ENCODE peak calls at places on chromosomes 16 and 17, in eight cellular contexts. S, P, B, M, C, K, T and I are unnamed samples.

GRCh38 chr17:5069724-5070123 is 8.5 kb upstream of the ZFP3 start:
- DNase-seq in K (no peak), P (no peak), S (no peak), C (no peak), M (no peak), T (peak; percentile 89), B (peak; percentile 16), I (no peak)

GRCh38 chr17:16923097-16923903 is 48.6 kb downstream of the TNFRSF13B start:
- DNase-seq in C (no peak), K (no peak), T (no peak), B (no peak), P (peak; percentile 6), S (no peak), M (no peak), I (no peak)

GRCh38 chr17:75096082-75096625 is 8.4 kb downstream of the SLC16A5 start:
- DNase-seq in K (no peak), B (peak; percentile 69), S (no peak), C (peak; percentile 92), M (peak; percentile 80), P (no peak), T (peak; percentile 91), I (no peak)

GRCh38 chr17:59848778-59849177 is 44.0 kb downstream of the TUBD1 start:
- DNase-seq in P (no peak), T (peak; percentile 75), K (no peak), B (peak; percentile 75), M (no peak), S (no peak), C (peak; percentile 91), I (no peak)

GRCh38 chr17:71168083-71168741 is 952.6 kb upstream of the SOX9 start:
- DNase-seq in M (no peak), S (no peak), B (no peak), P (no peak), T (no peak), C (no peak), K (no peak), I (no peak)

GRCh38 chr17:72452286-72453173 is 331.7 kb downstream of the SOX9 start:
- DNase-seq in B (no peak), S (no peak), T (no peak), M (no peak), K (no peak), C (no peak), P (no peak), I (no peak)

GRCh38 chr17:5819396-5819795 is 235.1 kb upstream of the NLRP1 start:
- DNase-seq in K (no peak), T (no peak), P (no peak), B (no peak), M (no peak), C (no peak), S (no peak), I (no peak)

GRCh38 chr16:75197522-75198134 is 9.3 kb downstream of the CTRB2 start:
- DNase-seq in S (no peak), T (no peak), P (no peak), K (no peak), C (peak; percentile 39), M (no peak), B (no peak), I (no peak)

DNA sequence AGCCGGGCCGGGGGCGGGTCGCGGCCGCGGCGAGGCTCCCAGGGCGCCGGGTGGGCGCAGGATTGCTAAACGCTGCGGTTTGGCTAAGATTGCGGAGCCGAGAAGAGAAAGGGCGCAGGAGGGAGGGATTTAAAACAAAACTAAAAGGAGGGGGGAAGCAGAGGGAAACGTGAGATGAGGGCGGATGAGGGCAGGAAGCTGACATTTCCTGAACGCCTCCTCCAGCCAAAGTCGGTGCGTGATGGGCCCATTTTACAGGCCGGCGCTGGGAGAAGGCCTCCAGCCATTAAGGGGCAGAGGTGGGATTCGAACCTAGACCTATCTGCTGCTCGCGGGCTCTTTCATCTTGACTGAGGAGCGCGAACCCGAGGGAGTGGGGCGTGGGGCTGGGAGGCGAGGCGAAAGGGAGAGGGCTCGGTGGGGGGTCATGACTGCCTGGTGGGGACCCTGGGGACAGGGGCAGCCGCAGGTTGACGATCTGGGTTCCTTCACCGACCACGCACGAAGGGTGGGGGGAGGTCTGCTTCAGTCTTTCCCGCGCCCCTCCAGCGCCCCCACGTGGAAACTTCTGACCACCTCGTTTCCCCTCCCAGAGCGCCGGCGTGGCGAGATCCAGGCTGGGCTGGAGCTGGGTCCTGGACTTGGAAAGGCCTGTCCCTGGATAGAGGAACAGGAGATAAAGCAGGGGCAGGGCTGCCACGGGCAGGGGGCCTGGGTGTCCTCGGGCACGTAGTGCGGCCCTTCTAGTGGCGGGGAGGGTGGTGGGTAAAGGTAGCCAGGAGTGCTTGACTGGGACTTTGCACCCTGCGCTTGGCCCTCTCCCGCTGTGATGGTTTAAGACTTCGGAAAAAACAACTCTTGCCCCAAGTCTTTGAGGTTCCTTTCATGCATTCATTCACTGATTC is 3.8 kb upstream of the TAC4 start:
- DNase-seq in M (no peak), T (peak; percentile 56), P (peak; percentile 85), B (peak; percentile 59), K (peak; percentile 65), C (peak; percentile 87), S (peak; percentile 68), I (peak; percentile 49)
- TF ChIP-seq CTCF in M (peak; percentile 90), T (peak; percentile 96), P (peak; percentile 55), B (peak; percentile 77), K (peak; percentile 78), C (peak; percentile 56), S (peak; percentile 76), I (peak; percentile 92)

GRCh38 chr17:29567362-29568330 is 809 bp upstream of the ABHD15 start:
- DNase-seq in S (peak; percentile 52), K (peak; percentile 62), C (peak; percentile 90), M (no peak), T (peak; percentile 47), P (peak; percentile 74), B (peak; percentile 25), I (no peak)

GRCh38 chr17:29566473-29567361 is at the start of gene ABHD15:
- DNase-seq in K (peak; percentile 47), P (peak; percentile 56), T (peak; percentile 35), C (peak; percentile 89), M (no peak), S (no peak), B (peak; percentile 59), I (peak; percentile 52)

GRCh38 chr17:29569245-29569950 is 897 bp downstream of the TP53I13 start:
- DNase-seq in M (no peak), S (no peak), C (no peak), T (no peak), K (peak; percentile 1), P (peak; percentile 4), B (peak; percentile 35), I (no peak)

GRCh38 chr17:29570521-29570920 is 2.0 kb downstream of the TP53I13 start:
- DNase-seq in B (no peak), S (no peak), C (no peak), P (no peak), K (no peak), T (no peak), M (no peak), I (no peak)

DNA sequence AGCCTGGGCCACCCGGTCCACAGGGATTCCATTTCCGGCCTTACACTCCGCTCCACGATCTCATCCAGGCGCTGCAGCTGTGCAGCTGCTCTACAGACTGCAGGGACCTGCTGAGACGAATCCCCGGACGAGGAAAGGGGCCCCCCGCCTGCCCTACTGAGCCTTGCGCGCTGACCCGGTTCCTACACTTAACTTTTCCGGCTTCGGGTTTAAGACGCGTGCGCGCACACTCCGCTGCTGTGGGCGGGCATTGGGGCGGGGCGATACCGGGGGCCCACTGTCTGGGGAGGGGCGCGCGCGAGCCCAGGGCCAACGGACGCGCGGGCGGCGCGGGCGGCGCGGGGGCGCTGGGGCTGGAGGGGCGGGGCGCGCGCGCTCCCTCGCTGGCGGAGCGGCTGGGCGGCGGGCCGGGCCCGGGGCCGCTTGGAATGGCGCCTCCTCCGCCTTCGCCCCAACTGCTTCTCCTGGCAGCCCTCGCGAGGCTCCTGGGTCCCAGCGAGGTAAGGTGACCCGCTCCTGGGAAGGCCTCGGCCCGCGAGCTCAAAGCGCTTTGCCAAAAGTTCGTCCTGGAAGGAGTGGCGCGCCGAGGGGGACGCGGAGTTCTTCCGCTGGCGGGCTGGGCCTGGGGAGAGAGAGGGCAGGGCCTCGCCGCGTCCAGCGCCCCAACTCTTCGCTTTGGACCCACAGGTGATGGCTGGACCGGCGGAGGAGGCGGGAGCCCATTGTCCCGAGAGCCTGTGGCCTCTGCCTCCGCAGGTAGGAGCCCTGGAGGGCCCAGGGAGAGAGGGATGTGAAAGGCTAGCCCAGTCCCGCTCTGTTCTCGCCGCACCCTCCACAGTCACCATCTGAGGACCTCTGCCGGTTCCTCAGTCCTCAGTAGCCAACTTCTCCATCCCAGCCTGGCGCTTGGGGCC is at the start of gene TP53I13:
- DNase-seq in T (peak; percentile 51), K (peak; percentile 79), S (peak; percentile 71), B (peak; percentile 68), P (peak; percentile 89), C (peak; percentile 96), M (no peak), I (peak; percentile 80)
- TF ChIP-seq CTCF in T (no peak), K (no peak), S (no peak), B (no peak), P (no peak), C (no peak), M (no peak), I (no peak)

GRCh38 chr17:44941712-44942331 is 5.8 kb downstream of the KIF18B start:
- DNase-seq in T (no peak), S (no peak), C (no peak), B (no peak), M (no peak), P (no peak), K (no peak), I (no peak)

GRCh38 chr17:44942456-44942855 is 5.1 kb downstream of the KIF18B start:
- DNase-seq in K (no peak), M (no peak), P (no peak), B (no peak), T (no peak), S (no peak), C (no peak), I (no peak)

GRCh38 chr17:44952946-44953475 is 5.4 kb upstream of the KIF18B start:
- DNase-seq in C (no peak), T (no peak), K (no peak), S (no peak), B (no peak), M (no peak), P (no peak), I (no peak)

GRCh38 chr17:44948315-44948795 is 782 bp upstream of the KIF18B start:
- DNase-seq in P (no peak), B (no peak), K (no peak), C (no peak), M (no peak), T (no peak), S (no peak), I (no peak)

GRCh38 chr17:44947461-44948314 is at the start of gene KIF18B:
- DNase-seq in C (peak; percentile 98), T (peak; percentile 97), S (peak; percentile 68), K (peak; percentile 84), P (peak; percentile 89), M (peak; percentile 56), B (peak; percentile 95), I (peak; percentile 97)
- TF ChIP-seq CTCF in C (no peak), T (peak; percentile 28), S (no peak), K (no peak), P (no peak), M (no peak), B (no peak), I (peak; percentile 17)

DNA sequence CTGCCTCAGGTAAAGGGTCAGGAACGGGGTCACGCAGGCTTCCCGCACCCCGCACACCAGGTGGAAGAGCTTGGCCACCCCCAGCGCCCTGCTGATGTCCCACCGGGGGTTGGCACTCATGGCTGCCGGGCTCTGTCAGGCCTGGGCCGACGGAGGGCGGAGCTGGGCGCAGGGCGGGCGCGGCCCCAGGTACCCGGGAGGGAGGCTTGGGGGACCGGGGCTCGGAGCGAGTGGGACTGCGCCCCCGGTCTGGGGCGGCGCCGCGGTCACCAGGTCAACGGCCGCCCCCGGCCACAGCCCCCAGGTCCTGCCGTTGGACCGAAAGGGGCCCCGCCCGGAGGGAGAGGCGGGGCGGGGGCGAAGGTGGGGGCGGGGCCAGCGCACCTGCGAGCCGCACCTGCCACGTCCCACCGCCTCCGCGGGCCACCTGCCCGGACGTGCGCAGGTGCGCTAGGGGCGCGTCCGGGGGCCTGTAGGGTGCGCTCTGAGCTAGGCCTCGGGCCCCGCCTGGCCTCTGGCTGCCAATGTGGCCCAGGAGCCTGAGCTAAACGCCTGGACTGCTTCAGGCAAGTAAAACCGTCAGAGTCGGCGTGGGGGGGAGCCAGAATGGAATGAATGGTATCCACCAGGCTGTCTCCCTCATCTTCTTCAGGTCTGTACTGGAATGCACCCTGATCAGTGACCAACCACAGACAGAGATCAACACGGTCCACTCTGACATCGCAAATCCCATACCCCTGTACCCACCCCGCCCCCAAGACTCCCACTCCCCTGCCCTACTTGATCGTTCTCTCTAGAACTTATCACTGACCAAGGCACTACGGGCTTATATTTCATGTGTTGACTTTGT is at the start of gene MFSD6L:
- DNase-seq in M (no peak), C (no peak), S (peak; percentile 66), B (no peak), T (no peak), K (no peak), P (peak; percentile 88), I (no peak)
- TF ChIP-seq CTCF in M (no peak), C (no peak), S (peak; percentile 44), B (no peak), T (no peak), K (no peak), P (no peak), I (no peak)